ENCODE peak calls at places on chromosomes 5 and 9, in five cellular contexts. One of them, this sample, is unnamed.

GRCh38 chr9:127159949-127160610 is 37.6 kb upstream of the ANGPTL2 start:
- DNase-seq in stimulated activated CD4-positive, alpha-beta T cell treated with anti-CD3 and anti-CD28 coated beads, Interleukin-4, amount 100 ng/mL, for 4 hours: no peak
- DNase-seq in dermis blood vessel endothelial cell: no peak
- DNase-seq in WTC11: no peak
- DNase-seq in EH: no peak
- DNase-seq in this sample: no peak

GRCh38 chr9:124248066-124248465 is 9.7 kb upstream of the NEK6 start:
- DNase-seq in EH: peak; percentile 31
- DNase-seq in dermis blood vessel endothelial cell: no peak
- DNase-seq in WTC11: no peak
- DNase-seq in stimulated activated CD4-positive, alpha-beta T cell treated with anti-CD3 and anti-CD28 coated beads, Interleukin-4, amount 100 ng/mL, for 4 hours: no peak
- DNase-seq in this sample: no peak

GRCh38 chr9:111039203-111039907 is 1.1 kb upstream of the LPAR1 start:
- DNase-seq in stimulated activated CD4-positive, alpha-beta T cell treated with anti-CD3 and anti-CD28 coated beads, Interleukin-4, amount 100 ng/mL, for 4 hours: no peak
- DNase-seq in dermis blood vessel endothelial cell: no peak
- DNase-seq in WTC11: peak; percentile 29
- DNase-seq in EH: no peak
- DNase-seq in this sample: no peak

GRCh38 chr5:68460147-68460760 is 244.7 kb downstream of the PIK3R1 start:
- DNase-seq in WTC11: no peak
- DNase-seq in EH: peak; percentile 65
- DNase-seq in stimulated activated CD4-positive, alpha-beta T cell treated with anti-CD3 and anti-CD28 coated beads, Interleukin-4, amount 100 ng/mL, for 4 hours: peak; percentile 30
- DNase-seq in dermis blood vessel endothelial cell: peak; percentile 82
- DNase-seq in this sample: peak; percentile 76

GRCh38 chr9:104795857-104796256 is 31.9 kb downstream of the NIPSNAP3B start:
- DNase-seq in stimulated activated CD4-positive, alpha-beta T cell treated with anti-CD3 and anti-CD28 coated beads, Interleukin-4, amount 100 ng/mL, for 4 hours: no peak
- DNase-seq in WTC11: no peak
- DNase-seq in dermis blood vessel endothelial cell: no peak
- DNase-seq in EH: no peak
- DNase-seq in this sample: no peak

GRCh38 chr5:113331201-113331551 is 103.6 kb downstream of the TSSK1B start:
- DNase-seq in EH: no peak
- DNase-seq in dermis blood vessel endothelial cell: peak; percentile 51
- DNase-seq in stimulated activated CD4-positive, alpha-beta T cell treated with anti-CD3 and anti-CD28 coated beads, Interleukin-4, amount 100 ng/mL, for 4 hours: no peak
- DNase-seq in WTC11: no peak
- DNase-seq in this sample: no peak

GRCh38 chr5:378976-379742 is 57.6 kb downstream of the AHRR start:
- DNase-seq in stimulated activated CD4-positive, alpha-beta T cell treated with anti-CD3 and anti-CD28 coated beads, Interleukin-4, amount 100 ng/mL, for 4 hours: no peak
- DNase-seq in WTC11: peak; percentile 8
- DNase-seq in EH: peak; percentile 63
- DNase-seq in dermis blood vessel endothelial cell: no peak
- DNase-seq in this sample: no peak

GRCh38 chr5:121795511-121795910 is 56.2 kb upstream of the FTMT start:
- DNase-seq in stimulated activated CD4-positive, alpha-beta T cell treated with anti-CD3 and anti-CD28 coated beads, Interleukin-4, amount 100 ng/mL, for 4 hours: no peak
- DNase-seq in EH: no peak
- DNase-seq in WTC11: peak; percentile 11
- DNase-seq in dermis blood vessel endothelial cell: no peak
- DNase-seq in this sample: no peak

GRCh38 chr5:77892061-77893010 is 116.2 kb upstream of the TBCA start:
- DNase-seq in dermis blood vessel endothelial cell: no peak
- DNase-seq in WTC11: no peak
- DNase-seq in EH: no peak
- DNase-seq in stimulated activated CD4-positive, alpha-beta T cell treated with anti-CD3 and anti-CD28 coated beads, Interleukin-4, amount 100 ng/mL, for 4 hours: no peak
- DNase-seq in this sample: no peak

GRCh38 chr9:79610019-79610760 is 38.4 kb downstream of the TLE4 start:
- DNase-seq in WTC11: no peak
- DNase-seq in EH: peak; percentile 87
- DNase-seq in dermis blood vessel endothelial cell: no peak
- DNase-seq in stimulated activated CD4-positive, alpha-beta T cell treated with anti-CD3 and anti-CD28 coated beads, Interleukin-4, amount 100 ng/mL, for 4 hours: no peak
- DNase-seq in this sample: no peak

GRCh38 chr5:176678584-176678983 is 31.3 kb downstream of the TSPAN17 start:
- DNase-seq in stimulated activated CD4-positive, alpha-beta T cell treated with anti-CD3 and anti-CD28 coated beads, Interleukin-4, amount 100 ng/mL, for 4 hours: no peak
- DNase-seq in WTC11: no peak
- DNase-seq in EH: no peak
- DNase-seq in dermis blood vessel endothelial cell: no peak
- DNase-seq in this sample: no peak

GRCh38 chr9:133954862-133955529 is 37.1 kb downstream of the VAV2 start:
- DNase-seq in stimulated activated CD4-positive, alpha-beta T cell treated with anti-CD3 and anti-CD28 coated beads, Interleukin-4, amount 100 ng/mL, for 4 hours: peak; percentile 21
- DNase-seq in WTC11: no peak
- DNase-seq in EH: no peak
- DNase-seq in dermis blood vessel endothelial cell: no peak
- DNase-seq in this sample: no peak

GRCh38 chr5:96288166-96288844 is 144.7 kb downstream of the PCSK1 start:
- DNase-seq in dermis blood vessel endothelial cell: no peak
- DNase-seq in WTC11: no peak
- DNase-seq in EH: peak; percentile 35
- DNase-seq in stimulated activated CD4-positive, alpha-beta T cell treated with anti-CD3 and anti-CD28 coated beads, Interleukin-4, amount 100 ng/mL, for 4 hours: no peak
- DNase-seq in this sample: no peak

GRCh38 chr5:135441256-135441915 is 5.8 kb downstream of the DCANP1 start:
- DNase-seq in dermis blood vessel endothelial cell: no peak
- DNase-seq in EH: no peak
- DNase-seq in WTC11: no peak
- DNase-seq in stimulated activated CD4-positive, alpha-beta T cell treated with anti-CD3 and anti-CD28 coated beads, Interleukin-4, amount 100 ng/mL, for 4 hours: no peak
- DNase-seq in this sample: no peak

GRCh38 chr9:105297442-105298097 is 53.1 kb downstream of the SLC44A1 start:
- DNase-seq in stimulated activated CD4-positive, alpha-beta T cell treated with anti-CD3 and anti-CD28 coated beads, Interleukin-4, amount 100 ng/mL, for 4 hours: no peak
- DNase-seq in WTC11: no peak
- DNase-seq in dermis blood vessel endothelial cell: peak; percentile 33
- DNase-seq in EH: no peak
- DNase-seq in this sample: no peak

GRCh38 chr9:107174441-107174840 is 108.6 kb upstream of the RAD23B start:
- DNase-seq in dermis blood vessel endothelial cell: no peak
- DNase-seq in EH: peak; percentile 57
- DNase-seq in WTC11: no peak
- DNase-seq in stimulated activated CD4-positive, alpha-beta T cell treated with anti-CD3 and anti-CD28 coated beads, Interleukin-4, amount 100 ng/mL, for 4 hours: no peak
- DNase-seq in this sample: no peak

GRCh38 chr9:36101916-36102741 is 34.4 kb upstream of the GLIPR2 start:
- DNase-seq in dermis blood vessel endothelial cell: peak; percentile 78
- DNase-seq in EH: peak; percentile 100
- DNase-seq in stimulated activated CD4-positive, alpha-beta T cell treated with anti-CD3 and anti-CD28 coated beads, Interleukin-4, amount 100 ng/mL, for 4 hours: no peak
- DNase-seq in WTC11: no peak
- DNase-seq in this sample: peak; percentile 88

GRCh38 chr9:112844771-112845542 is 45.7 kb downstream of the SLC46A2 start:
- DNase-seq in EH: peak; percentile 74
- DNase-seq in WTC11: peak; percentile 84
- DNase-seq in stimulated activated CD4-positive, alpha-beta T cell treated with anti-CD3 and anti-CD28 coated beads, Interleukin-4, amount 100 ng/mL, for 4 hours: peak; percentile 52
- DNase-seq in dermis blood vessel endothelial cell: peak; percentile 76
- DNase-seq in this sample: peak; percentile 71

GRCh38 chr5:14753947-14754346 is 89.4 kb downstream of the OTULIN start:
- DNase-seq in WTC11: no peak
- DNase-seq in stimulated activated CD4-positive, alpha-beta T cell treated with anti-CD3 and anti-CD28 coated beads, Interleukin-4, amount 100 ng/mL, for 4 hours: no peak
- DNase-seq in EH: no peak
- DNase-seq in dermis blood vessel endothelial cell: no peak
- DNase-seq in this sample: no peak

GRCh38 chr5:60677831-60678664 is 21.9 kb downstream of the DEPDC1B start:
- DNase-seq in WTC11: no peak
- DNase-seq in EH: peak; percentile 61
- DNase-seq in stimulated activated CD4-positive, alpha-beta T cell treated with anti-CD3 and anti-CD28 coated beads, Interleukin-4, amount 100 ng/mL, for 4 hours: no peak
- DNase-seq in dermis blood vessel endothelial cell: peak; percentile 70
- DNase-seq in this sample: peak; percentile 70

This sample was measured in endothelial cell of umbilical vein.